ENCODE peak calls at places on chromosomes 2 and 18, in seven cellular contexts. One of them, this sample, is unnamed.

GRCh38 chr2:12817870-12818269 is 101.1 kb downstream of the TRIB2 start:
- DNase-seq in NB4: no peak
- DNase-seq in H54: no peak
- DNase-seq in heart left ventricle: no peak
- DNase-seq in body of pancreas: no peak
- DNase-seq in thyroid gland: no peak
- DNase-seq in K562: no peak
- DNase-seq in this sample: no peak

GRCh38 chr2:235204923-235205322 is 253.1 kb downstream of the SH3BP4 start:
- DNase-seq in NB4: no peak
- DNase-seq in H54: no peak
- DNase-seq in heart left ventricle: no peak
- DNase-seq in body of pancreas: no peak
- DNase-seq in thyroid gland: no peak
- DNase-seq in K562: no peak
- DNase-seq in this sample: no peak

GRCh38 chr2:219851801-219852481 is 224.5 kb downstream of the SLC4A3 start:
- DNase-seq in NB4: no peak
- DNase-seq in H54: peak; percentile 84
- DNase-seq in heart left ventricle: no peak
- DNase-seq in body of pancreas: no peak
- DNase-seq in thyroid gland: peak; percentile 41
- DNase-seq in K562: no peak
- DNase-seq in this sample: no peak

GRCh38 chr2:144642106-144642505 is 122.2 kb upstream of the ZEB2 start:
- DNase-seq in NB4: no peak
- DNase-seq in H54: no peak
- DNase-seq in heart left ventricle: no peak
- DNase-seq in body of pancreas: no peak
- DNase-seq in thyroid gland: peak; percentile 51
- DNase-seq in K562: no peak
- DNase-seq in this sample: no peak

GRCh38 chr18:50579061-50579774 is 19.3 kb downstream of the MAPK4 start:
- DNase-seq in NB4: no peak
- DNase-seq in H54: no peak
- DNase-seq in heart left ventricle: no peak
- DNase-seq in body of pancreas: no peak
- DNase-seq in thyroid gland: no peak
- DNase-seq in K562: no peak
- DNase-seq in this sample: no peak

GRCh38 chr2:235566931-235567495 is 73.2 kb downstream of the AGAP1 start:
- DNase-seq in NB4: no peak
- DNase-seq in H54: no peak
- DNase-seq in heart left ventricle: no peak
- DNase-seq in body of pancreas: no peak
- DNase-seq in thyroid gland: no peak
- DNase-seq in K562: no peak
- DNase-seq in this sample: no peak

GRCh38 chr2:12856934-12857660 is 140.4 kb downstream of the TRIB2 start:
- DNase-seq in NB4: peak; percentile 92
- DNase-seq in H54: peak; percentile 10
- DNase-seq in heart left ventricle: no peak
- DNase-seq in body of pancreas: no peak
- DNase-seq in thyroid gland: no peak
- DNase-seq in K562: no peak
- DNase-seq in this sample: no peak

GRCh38 chr2:128271891-128272585 is 46.6 kb downstream of the HS6ST1 start:
- DNase-seq in NB4: no peak
- DNase-seq in H54: no peak
- DNase-seq in heart left ventricle: no peak
- DNase-seq in body of pancreas: no peak
- DNase-seq in thyroid gland: no peak
- DNase-seq in K562: no peak
- DNase-seq in this sample: no peak

GRCh38 chr18:5393779-5394178 is 98.3 kb upstream of the ZBTB14 start:
- DNase-seq in NB4: no peak
- DNase-seq in H54: no peak
- DNase-seq in heart left ventricle: no peak
- DNase-seq in body of pancreas: no peak
- DNase-seq in thyroid gland: no peak
- DNase-seq in K562: no peak
- DNase-seq in this sample: no peak

GRCh38 chr2:18171191-18172139 is 293.0 kb downstream of the KCNS3 start:
- DNase-seq in NB4: no peak
- DNase-seq in H54: no peak
- DNase-seq in heart left ventricle: no peak
- DNase-seq in body of pancreas: peak; percentile 25
- DNase-seq in thyroid gland: peak; percentile 51
- DNase-seq in K562: no peak
- DNase-seq in this sample: no peak

GRCh38 chr2:106288873-106289272 is 94.8 kb upstream of the UXS1 start:
- DNase-seq in NB4: no peak
- DNase-seq in H54: no peak
- DNase-seq in heart left ventricle: no peak
- DNase-seq in body of pancreas: no peak
- DNase-seq in thyroid gland: no peak
- DNase-seq in K562: no peak
- DNase-seq in this sample: no peak

GRCh38 chr2:96530144-96530430 is 6.5 kb upstream of the ARID5A start:
- DNase-seq in NB4: no peak
- DNase-seq in H54: no peak
- DNase-seq in heart left ventricle: no peak
- DNase-seq in body of pancreas: no peak
- DNase-seq in thyroid gland: no peak
- DNase-seq in K562: no peak
- DNase-seq in this sample: no peak

GRCh38 chr18:11146947-11147345 is 2.4 kb downstream of the PIEZO2 start:
- DNase-seq in NB4: no peak
- DNase-seq in H54: no peak
- DNase-seq in heart left ventricle: no peak
- DNase-seq in body of pancreas: no peak
- DNase-seq in thyroid gland: no peak
- DNase-seq in K562: no peak
- DNase-seq in this sample: no peak

GRCh38 chr18:11145413-11146191 is 3.8 kb downstream of the PIEZO2 start:
- DNase-seq in NB4: no peak
- DNase-seq in H54: no peak
- DNase-seq in heart left ventricle: no peak
- DNase-seq in body of pancreas: no peak
- DNase-seq in thyroid gland: no peak
- DNase-seq in K562: no peak
- DNase-seq in this sample: no peak

GRCh38 chr18:11147962-11148654 is 1.3 kb downstream of the PIEZO2 start:
- DNase-seq in NB4: no peak
- DNase-seq in H54: no peak
- DNase-seq in heart left ventricle: no peak
- DNase-seq in body of pancreas: no peak
- DNase-seq in thyroid gland: no peak
- DNase-seq in K562: no peak
- DNase-seq in this sample: no peak

GRCh38 chr18:11147371-11147860 is 2.0 kb downstream of the PIEZO2 start:
- DNase-seq in NB4: no peak
- DNase-seq in H54: no peak
- DNase-seq in heart left ventricle: no peak
- DNase-seq in body of pancreas: no peak
- DNase-seq in thyroid gland: no peak
- DNase-seq in K562: no peak
- DNase-seq in this sample: no peak

DNA sequence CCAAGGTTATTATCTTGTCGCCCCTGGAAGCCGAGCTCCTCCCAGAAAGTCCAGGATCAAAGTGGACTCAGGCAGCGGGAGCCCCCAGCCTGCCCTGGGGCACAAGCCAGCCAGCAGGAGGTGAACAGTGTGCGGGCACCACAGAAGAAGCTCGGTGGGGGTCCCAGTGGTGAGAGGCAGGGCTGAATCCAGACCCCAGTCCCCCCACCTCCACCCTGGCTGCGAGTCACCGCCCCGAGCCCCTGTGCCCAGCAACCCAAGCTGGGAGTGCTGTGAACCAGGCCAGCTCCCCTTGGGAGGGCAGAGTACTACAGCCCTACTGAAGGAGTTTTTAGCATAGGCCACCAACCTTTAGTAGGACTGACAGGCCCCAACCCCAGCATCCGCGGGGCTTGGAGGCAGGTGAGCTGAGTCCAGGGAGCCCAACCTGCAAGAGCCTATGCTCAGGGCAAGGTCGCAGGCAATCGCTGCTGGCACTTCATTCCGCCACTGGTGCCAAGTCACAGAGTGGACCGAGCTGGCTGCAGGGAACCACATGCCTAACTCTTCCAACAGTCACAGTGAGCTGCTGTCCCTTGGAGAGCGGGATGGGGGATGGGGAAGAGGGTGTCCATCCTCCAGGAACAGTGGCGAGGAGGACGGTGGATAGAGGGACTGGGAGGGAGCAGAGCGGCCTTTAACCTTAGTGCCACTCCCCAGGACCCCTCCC is 3.0 kb downstream of the PIEZO2 start:
- DNase-seq in NB4: no peak
- DNase-seq in H54: no peak
- DNase-seq in heart left ventricle: peak; percentile 45
- DNase-seq in body of pancreas: peak; percentile 57
- DNase-seq in thyroid gland: peak; percentile 4
- DNase-seq in K562: no peak
- DNase-seq in this sample: no peak
- TF ChIP-seq POLR2A in NB4: no peak
- TF ChIP-seq POLR2A in H54: no peak
- TF ChIP-seq POLR2A in heart left ventricle: no peak
- TF ChIP-seq POLR2A in body of pancreas: no peak
- TF ChIP-seq POLR2A in thyroid gland: no peak
- TF ChIP-seq POLR2A in K562: no peak
- TF ChIP-seq POLR2A in this sample: peak; percentile 48

DNA sequence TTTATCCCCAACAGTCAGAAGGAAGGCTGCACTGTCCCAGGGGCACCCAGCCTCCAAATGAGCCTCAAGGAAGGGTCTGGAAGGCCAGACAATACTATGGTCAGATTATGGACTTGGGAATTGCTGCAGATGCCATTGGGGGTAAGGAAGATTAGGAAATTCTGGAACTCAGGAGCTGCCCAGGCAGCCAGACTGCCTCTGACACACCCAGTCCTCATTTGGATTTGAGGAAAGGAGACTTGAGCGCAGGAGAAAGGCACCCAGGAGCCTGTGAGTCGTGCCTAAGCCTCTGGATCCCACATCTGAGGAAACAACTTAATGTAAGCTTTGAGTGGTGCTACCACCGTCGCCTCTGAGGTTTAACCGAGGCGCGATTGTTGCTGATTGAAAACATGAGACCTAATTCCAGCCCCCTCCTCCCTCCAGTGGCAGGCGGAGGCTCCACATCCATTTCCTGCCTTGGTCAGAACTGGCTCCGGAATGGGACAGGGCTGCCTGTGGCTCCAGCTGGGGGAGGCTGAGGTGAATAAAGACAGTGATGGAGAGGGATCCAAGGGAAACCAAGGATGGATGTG is 176.8 kb upstream of the PKDCC start:
- DNase-seq in NB4: no peak
- DNase-seq in H54: no peak
- DNase-seq in heart left ventricle: no peak
- DNase-seq in body of pancreas: no peak
- DNase-seq in thyroid gland: no peak
- DNase-seq in K562: no peak
- DNase-seq in this sample: no peak
- TF ChIP-seq POLR2A in NB4: no peak
- TF ChIP-seq POLR2A in H54: no peak
- TF ChIP-seq POLR2A in heart left ventricle: no peak
- TF ChIP-seq POLR2A in body of pancreas: no peak
- TF ChIP-seq POLR2A in thyroid gland: no peak
- TF ChIP-seq POLR2A in K562: no peak
- TF ChIP-seq POLR2A in this sample: no peak

DNA sequence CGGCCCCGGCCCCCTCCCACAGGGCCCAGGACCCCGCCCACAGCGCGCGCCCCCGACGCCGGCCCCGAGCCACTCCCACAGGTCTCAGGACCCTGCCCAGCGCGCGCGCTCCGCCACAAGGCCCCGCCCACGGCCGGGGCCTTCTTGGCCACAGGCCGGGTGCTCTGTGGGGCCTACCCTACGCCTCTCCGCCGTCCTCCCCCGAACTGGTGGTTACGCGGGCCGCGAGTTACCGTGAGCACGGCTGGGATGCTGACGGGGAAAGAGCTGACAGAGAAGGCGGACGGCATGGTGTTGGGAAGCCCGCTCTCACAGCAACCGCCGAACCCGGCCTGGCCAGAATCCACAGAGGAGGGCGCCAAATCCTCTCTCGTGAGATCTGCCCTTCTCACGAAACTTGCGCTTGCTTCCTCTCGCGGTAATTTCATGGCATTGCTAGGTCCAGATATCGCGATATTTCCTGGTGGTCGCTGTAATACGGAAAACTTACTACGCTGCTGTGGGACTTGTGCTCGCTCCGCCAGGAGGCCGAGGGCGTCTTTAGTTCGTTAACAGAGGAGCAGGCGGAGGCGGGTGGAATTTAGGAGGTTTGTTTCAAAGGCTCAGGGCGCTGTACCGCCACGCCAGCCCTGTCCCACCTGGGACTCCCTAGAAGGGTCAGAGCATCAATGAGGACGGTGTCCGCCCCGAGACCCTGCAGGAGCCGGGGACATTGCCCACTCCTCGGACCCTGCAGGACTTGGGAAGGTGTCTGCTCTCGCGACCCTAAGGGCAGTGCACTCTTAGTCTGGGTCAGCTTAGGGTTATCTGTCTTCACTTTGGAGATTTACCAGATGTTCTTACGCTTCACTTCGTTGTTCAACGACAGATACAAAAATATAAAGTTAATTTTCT is at the start of gene TMEM18:
- DNase-seq in NB4: peak; percentile 99
- DNase-seq in H54: peak; percentile 86
- DNase-seq in heart left ventricle: peak; percentile 93
- DNase-seq in body of pancreas: peak; percentile 96
- DNase-seq in thyroid gland: peak; percentile 95
- DNase-seq in K562: peak; percentile 85
- DNase-seq in this sample: peak; percentile 72
- TF ChIP-seq POLR2A in NB4: peak; percentile 95
- TF ChIP-seq POLR2A in H54: peak; percentile 76
- TF ChIP-seq POLR2A in heart left ventricle: no peak
- TF ChIP-seq POLR2A in body of pancreas: peak; percentile 98
- TF ChIP-seq POLR2A in thyroid gland: peak; percentile 97
- TF ChIP-seq POLR2A in K562: peak; percentile 98
- TF ChIP-seq POLR2A in this sample: peak; percentile 98

GRCh38 chr2:27354597-27354927 is 2.0 kb downstream of the GTF3C2 start:
- DNase-seq in NB4: no peak
- DNase-seq in H54: no peak
- DNase-seq in heart left ventricle: no peak
- DNase-seq in body of pancreas: no peak
- DNase-seq in thyroid gland: no peak
- DNase-seq in K562: no peak
- DNase-seq in this sample: no peak

GRCh38 chr2:27351802-27352598 is 4.6 kb downstream of the GTF3C2 start:
- DNase-seq in NB4: no peak
- DNase-seq in H54: no peak
- DNase-seq in heart left ventricle: no peak
- DNase-seq in body of pancreas: no peak
- DNase-seq in thyroid gland: no peak
- DNase-seq in K562: no peak
- DNase-seq in this sample: no peak

GRCh38 chr2:27356056-27356381 is 545 bp downstream of the GTF3C2 start:
- DNase-seq in NB4: peak; percentile 89
- DNase-seq in H54: no peak
- DNase-seq in heart left ventricle: peak; percentile 38
- DNase-seq in body of pancreas: peak; percentile 35
- DNase-seq in thyroid gland: peak; percentile 28
- DNase-seq in K562: peak; percentile 64
- DNase-seq in this sample: no peak

GRCh38 chr2:27353762-27354596 is 2.6 kb downstream of the GTF3C2 start:
- DNase-seq in NB4: no peak
- DNase-seq in H54: no peak
- DNase-seq in heart left ventricle: no peak
- DNase-seq in body of pancreas: no peak
- DNase-seq in thyroid gland: no peak
- DNase-seq in K562: peak; percentile 32
- DNase-seq in this sample: no peak

GRCh38 chr2:27356382-27357181 is at the start of gene GTF3C2:
- DNase-seq in NB4: peak; percentile 100
- DNase-seq in H54: peak; percentile 89
- DNase-seq in heart left ventricle: peak; percentile 95
- DNase-seq in body of pancreas: peak; percentile 95
- DNase-seq in thyroid gland: peak; percentile 97
- DNase-seq in K562: peak; percentile 90
- DNase-seq in this sample: peak; percentile 70
- TF ChIP-seq POLR2A in NB4: peak; percentile 58
- TF ChIP-seq POLR2A in H54: no peak
- TF ChIP-seq POLR2A in heart left ventricle: no peak
- TF ChIP-seq POLR2A in body of pancreas: no peak
- TF ChIP-seq POLR2A in thyroid gland: peak; percentile 63
- TF ChIP-seq POLR2A in K562: peak; percentile 88
- TF ChIP-seq POLR2A in this sample: peak; percentile 91